ENCODE peak calls at places on chromosomes 13 and 19, in seven cellular contexts. L is HepG2, H is HCT116, V is K562, I is H1, N is T47D, O is GM12878. X is an unnamed sample.
A peak's percentile ranks its signal among the peaks of the same experiment; 100 is the strongest.

GRCh38 chr13:97574926-97575325 is 141.0 kb downstream of the RAP2A start:
- DNase-seq in I (peak; percentile 34), N (peak; percentile 83), V (no peak), H (peak; percentile 31), O (no peak), L (peak; percentile 38), X (no peak)

GRCh38 chr13:73167046-73167820 is 108.4 kb downstream of the KLF5 start:
- DNase-seq in O (no peak), V (no peak), I (no peak), H (no peak), L (no peak), N (no peak), X (no peak)

GRCh38 chr13:63435668-63436275 is 2020.1 kb upstream of the PCDH20 start:
- DNase-seq in V (no peak), N (no peak), O (no peak), H (peak; percentile 3), L (no peak), I (no peak), X (no peak)

GRCh38 chr13:37313383-37313782 is 207.9 kb upstream of the CSNK1A1L start:
- DNase-seq in V (no peak), O (no peak), L (no peak), I (no peak), H (no peak), N (no peak), X (no peak)

GRCh38 chr19:50933640-50934039 is 19.2 kb downstream of the KLK5 start:
- DNase-seq in H (no peak), I (no peak), L (no peak), V (no peak), O (no peak), N (peak; percentile 27), X (no peak)

GRCh38 chr13:112968910-112969691 is at the start of gene MCF2L:
- DNase-seq in H (no peak), L (peak; percentile 56), I (no peak), O (no peak), N (peak; percentile 64), V (peak; percentile 11), X (peak; percentile 93)

GRCh38 chr19:35491838-35492360 is 1.6 kb upstream of the KRTDAP start:
- DNase-seq in N (peak; percentile 28), V (no peak), H (no peak), I (no peak), L (no peak), O (no peak), X (no peak)

GRCh38 chr19:39941615-39942507 is 7.4 kb upstream of the FCGBP start:
- DNase-seq in O (peak; percentile 82), N (no peak), H (no peak), I (no peak), L (no peak), V (no peak), X (no peak)

GRCh38 chr13:24650157-24650556 is 30.1 kb upstream of the ATP12A start:
- DNase-seq in N (no peak), H (no peak), O (no peak), I (no peak), L (no peak), V (no peak), X (peak; percentile 49)

GRCh38 chr19:39423258-39424086 is 11.0 kb downstream of the PLEKHG2 start:
- DNase-seq in H (no peak), N (no peak), V (no peak), I (no peak), L (no peak), O (no peak), X (no peak)

GRCh38 chr19:54179921-54180452 is 7.0 kb upstream of the TMC4 start:
- DNase-seq in I (peak; percentile 92), O (no peak), V (peak; percentile 25), L (peak; percentile 62), N (peak; percentile 70), H (no peak), X (peak; percentile 66)

GRCh38 chr19:1906985-1907562 is 1.9 kb downstream of the ADAT3 start:
- DNase-seq in I (no peak), O (no peak), H (no peak), N (no peak), V (no peak), L (no peak), X (no peak)

GRCh38 chr13:50831510-50831909 is 12.0 kb downstream of the DLEU7 start:
- DNase-seq in H (no peak), O (no peak), V (no peak), N (no peak), I (no peak), L (no peak), X (no peak)

GRCh38 chr13:49184621-49185020 is 35.5 kb upstream of the MLNR start:
- DNase-seq in H (no peak), O (no peak), I (peak; percentile 15), V (no peak), L (no peak), N (no peak), X (no peak)

GRCh38 chr13:114161644-114162532 is 17.2 kb upstream of the CFAP97D2 start:
- DNase-seq in V (no peak), L (peak; percentile 63), I (no peak), H (no peak), O (no peak), N (no peak), X (no peak)

GRCh38 chr13:41700790-41701310 is 243.5 kb downstream of the RGCC start:
- DNase-seq in O (no peak), I (no peak), H (no peak), N (no peak), V (no peak), L (no peak), X (peak; percentile 9)

GRCh38 chr13:100827489-100828000 is 152.9 kb upstream of the TMTC4 start:
- DNase-seq in O (no peak), N (no peak), H (no peak), V (no peak), I (no peak), L (no peak), X (no peak)

GRCh38 chr19:39498262-39499081 is at the start of gene DLL3:
- DNase-seq in N (peak; percentile 29), O (no peak), I (no peak), L (no peak), V (peak; percentile 51), H (no peak), X (peak; percentile 59)

GRCh38 chr13:105928901-105929300 is 606.6 kb downstream of the EFNB2 start:
- DNase-seq in N (no peak), L (no peak), O (no peak), V (no peak), H (no peak), I (no peak), X (no peak)

GRCh38 chr13:108877300-108877699 is 247.9 kb downstream of the MYO16 start:
- DNase-seq in H (no peak), V (no peak), O (no peak), N (peak; percentile 41), L (no peak), I (no peak), X (no peak)

GRCh38 chr13:28136916-28137315 is 1.4 kb upstream of the PAN3 start:
- DNase-seq in I (no peak), N (no peak), L (no peak), V (no peak), O (no peak), H (no peak), X (no peak)

GRCh38 chr19:18514800-18515682 is 6.8 kb downstream of the ELL start:
- DNase-seq in N (no peak), I (no peak), H (no peak), O (no peak), L (peak; percentile 99), V (no peak), X (no peak)

GRCh38 chr19:45276284-45276687 is 25.2 kb downstream of the MARK4 start:
- DNase-seq in I (no peak), O (no peak), V (no peak), N (no peak), L (peak; percentile 87), H (no peak), X (peak; percentile 68)

GRCh38 chr13:113998781-113999617 is 25.1 kb upstream of the C13orf46 start:
- DNase-seq in H (no peak), V (no peak), O (no peak), L (no peak), I (no peak), N (no peak), X (no peak)

GRCh38 chr13:30832845-30833332 is 73.2 kb upstream of the MEDAG start:
- DNase-seq in V (peak; percentile 15), I (peak; percentile 9), N (no peak), H (peak; percentile 95), O (no peak), L (peak; percentile 97), X (peak; percentile 82)

DNA sequence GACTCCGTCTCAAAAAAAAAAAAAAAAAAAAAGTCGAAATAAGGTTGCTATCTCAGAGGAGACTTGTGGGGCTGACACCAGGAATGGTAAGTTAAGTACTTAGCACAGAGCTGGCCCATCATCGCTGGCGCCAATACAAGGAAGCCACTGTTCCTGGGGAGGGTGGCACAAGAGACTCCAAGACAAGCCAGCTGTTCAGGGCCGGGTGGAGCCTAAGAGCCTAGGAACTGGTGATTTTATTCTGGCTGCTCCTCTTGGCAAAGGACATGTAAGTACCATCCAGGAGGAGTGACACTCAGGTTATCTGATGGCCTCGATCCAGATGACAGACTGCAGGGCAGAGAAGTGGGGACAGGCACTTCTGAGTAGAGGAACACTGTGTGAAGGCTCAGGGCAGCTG is 3.8 kb downstream of the ELOF1 start:
- DNase-seq in H (no peak), V (no peak), O (no peak), N (no peak), L (no peak), I (no peak), X (no peak)
- TF ChIP-seq JUND in H (no peak), V (no peak), O (no peak), N (no peak), L (no peak), I (no peak), X (no peak)

DNA sequence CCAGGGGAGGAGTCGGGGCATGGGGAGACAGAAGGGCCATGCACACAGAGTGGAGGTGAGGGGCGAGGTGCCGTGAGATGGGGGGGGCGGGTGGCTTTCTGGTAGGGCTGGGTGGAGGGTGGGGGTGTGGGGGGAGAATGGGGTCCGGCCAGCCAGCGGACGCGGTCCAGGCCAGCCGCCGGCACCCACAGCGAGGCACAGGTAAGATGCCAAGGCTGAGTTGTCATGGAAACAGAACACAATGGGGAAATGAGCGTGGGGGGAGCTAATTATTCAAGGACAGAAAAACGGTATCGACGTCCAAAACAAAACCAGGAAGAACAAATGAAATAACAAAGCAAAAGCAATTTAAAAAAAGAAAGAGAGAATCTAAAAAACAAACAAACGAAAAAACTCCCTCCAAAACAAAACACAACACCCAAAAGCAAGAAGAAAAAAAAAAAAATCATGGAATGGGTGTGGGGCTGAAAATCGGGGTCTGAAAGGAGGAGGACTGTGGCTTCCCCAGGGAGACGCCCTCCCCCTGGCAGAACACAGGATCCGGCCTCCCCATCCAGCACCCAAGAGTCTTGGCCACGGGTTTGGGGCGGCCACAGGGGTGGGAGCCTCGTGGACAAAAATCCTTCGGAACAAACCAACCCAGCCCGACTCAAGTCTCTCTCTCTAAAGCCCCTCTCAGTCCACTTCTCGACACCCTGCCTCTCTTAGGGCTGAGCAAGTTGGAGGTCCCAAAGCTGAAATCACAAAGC is 92.5 kb downstream of the PTPRS start:
- DNase-seq in O (no peak), N (no peak), L (no peak), I (no peak), H (no peak), V (no peak), X (no peak)
- TF ChIP-seq JUND in O (no peak), N (no peak), L (no peak), I (no peak), H (no peak), V (no peak), X (no peak)

GRCh38 chr13:64758520-64758919 is 2471.6 kb downstream of the PCDH9 start:
- DNase-seq in I (peak; percentile 5), N (no peak), V (no peak), H (no peak), O (no peak), L (no peak), X (no peak)
- TF ChIP-seq JUND in I (no peak), N (no peak), V (no peak), H (no peak), O (no peak), L (no peak), X (no peak)

GRCh38 chr13:43579321-43579720 is 207.5 kb downstream of the ENOX1 start:
- DNase-seq in H (no peak), I (no peak), O (no peak), L (no peak), N (no peak), V (no peak), X (no peak)
- TF ChIP-seq JUND in H (no peak), I (no peak), O (no peak), L (no peak), N (no peak), V (no peak), X (no peak)